ENCODE peak calls at places on chromosomes 5 and 9, in ten cellular contexts. P is H4; X is germinal center; D is frontal cortex; N is NCI-H1092 treated with DMSO at 0.1 percent for 48 hours; G is hypothalamus; T is naive thymus-derived CD8-positive, alpha-beta T cell; M is posterior vena cava; U is activated CD4-positive, alpha-beta T cell treated with anti-CD3 and anti-CD28 coated beads for 4 hours; J is iPS-NIHi11. O is an unnamed sample.

GRCh38 chr9:33923998-33924701 is 107.2 kb downstream of the UBE2R2 start:
- DNase-seq in N (no peak), X (no peak), P (no peak), D (no peak), U (no peak), T (no peak), M (peak), J (no peak), G (no peak), O (no peak)

GRCh38 chr9:129174724-129175514 is 3.1 kb downstream of the IER5L start:
- DNase-seq in N (peak), T (peak), P (peak), M (peak), X (no peak), J (peak), G (peak), D (peak), U (no peak), O (peak)

GRCh38 chr9:105890046-105890822 is 195.9 kb downstream of the TMEM38B start:
- DNase-seq in J (no peak), X (no peak), M (no peak), P (no peak), D (no peak), N (no peak), U (no peak), T (no peak), G (no peak), O (no peak)

GRCh38 chr9:35776018-35776417 is 15.4 kb upstream of the NPR2 start:
- DNase-seq in D (no peak), G (no peak), U (no peak), J (peak), X (no peak), M (no peak), N (peak), P (no peak), T (no peak), O (no peak)

GRCh38 chr9:74666625-74667316 is 169.6 kb downstream of the RORB start:
- DNase-seq in X (no peak), G (no peak), M (no peak), P (peak), T (no peak), J (no peak), N (no peak), D (no peak), U (no peak), O (no peak)

GRCh38 chr9:114287001-114287762 is 35.7 kb upstream of the ORM1 start:
- DNase-seq in X (no peak), U (no peak), T (no peak), N (peak), M (peak), D (no peak), G (no peak), P (no peak), J (no peak), O (no peak)

GRCh38 chr5:118301696-118302095 is 686.7 kb downstream of the DTWD2 start:
- DNase-seq in N (no peak), D (no peak), G (no peak), X (no peak), T (no peak), P (no peak), U (no peak), M (no peak), J (no peak), O (no peak)

GRCh38 chr5:135167634-135168033 is 133.6 kb upstream of the PITX1 start:
- DNase-seq in P (no peak), M (no peak), N (no peak), D (no peak), U (no peak), J (no peak), X (no peak), T (no peak), G (no peak), O (no peak)

GRCh38 chr9:34701023-34701768 is 8.7 kb downstream of the CCL21 start:
- DNase-seq in T (peak), U (peak), X (peak), J (peak), M (peak), G (peak), D (peak), P (peak), N (peak), O (peak)

GRCh38 chr5:7394889-7395431 is 978 bp upstream of the ADCY2 start:
- DNase-seq in U (no peak), D (no peak), P (no peak), N (no peak), T (no peak), G (no peak), X (no peak), M (no peak), J (peak), O (peak)

GRCh38 chr9:114574438-114574837 is 13.1 kb upstream of the ATP6V1G1 start:
- DNase-seq in U (no peak), G (no peak), N (no peak), P (no peak), M (no peak), T (no peak), D (no peak), J (no peak), X (no peak), O (no peak)

GRCh38 chr5:145841299-145841698 is 6.2 kb upstream of the PRELID2 start:
- DNase-seq in N (no peak), M (no peak), J (no peak), D (no peak), G (no peak), X (no peak), P (no peak), T (no peak), U (no peak), O (no peak)

GRCh38 chr5:149782018-149782899 is 52.1 kb downstream of the PPARGC1B start:
- DNase-seq in N (no peak), J (no peak), U (no peak), P (no peak), G (no peak), D (peak), X (no peak), M (no peak), T (no peak), O (no peak)

GRCh38 chr9:19461135-19461534 is 52.3 kb downstream of the ACER2 start:
- DNase-seq in G (no peak), M (no peak), T (no peak), N (no peak), X (no peak), U (no peak), P (no peak), J (no peak), D (no peak), O (no peak)

GRCh38 chr9:114316605-114317230 is 6.2 kb upstream of the ORM1 start:
- DNase-seq in U (no peak), T (no peak), N (no peak), M (peak), X (no peak), P (no peak), G (no peak), D (no peak), J (peak), O (no peak)

GRCh38 chr9:2663486-2663885 is 41.9 kb downstream of the VLDLR start:
- DNase-seq in X (no peak), D (no peak), T (no peak), P (no peak), U (no peak), M (no peak), N (no peak), J (no peak), G (no peak), O (no peak)

GRCh38 chr5:130720355-130720754 is 444.7 kb downstream of the HINT1 start:
- DNase-seq in P (peak), G (no peak), U (no peak), N (no peak), M (no peak), T (no peak), J (peak), X (no peak), D (no peak), O (no peak)